ENCODE peak calls at places on chromosomes 11 and 22, in six cellular contexts. R, L, M, T, I and Y are unnamed samples.

GRCh38 chr11:57491371-57492061 is 24.0 kb downstream of the SLC43A1 start:
- DNase-seq in R (no peak), L (no peak), M (no peak), T (peak; percentile 43), I (no peak), Y (no peak)

GRCh38 chr11:36447947-36448346 is 62.1 kb downstream of the TRAF6 start:
- DNase-seq in R (no peak), L (peak; percentile 98), M (no peak), T (peak; percentile 55), I (no peak), Y (peak; percentile 68)

GRCh38 chr11:86923993-86924766 is 31.0 kb downstream of the FZD4 start:
- DNase-seq in R (no peak), L (no peak), M (no peak), T (no peak), I (no peak), Y (no peak)

GRCh38 chr11:96215826-96216225 is 127.2 kb downstream of the MAML2 start:
- DNase-seq in R (no peak), L (no peak), M (no peak), T (no peak), I (no peak), Y (no peak)

GRCh38 chr22:29040385-29041275 is 21.0 kb downstream of the C22orf31 start:
- DNase-seq in R (peak; percentile 77), L (peak; percentile 70), M (peak; percentile 61), T (peak; percentile 78), I (peak; percentile 93), Y (peak; percentile 73)

GRCh38 chr11:130217133-130217631 is 57.6 kb downstream of the ST14 start:
- DNase-seq in R (no peak), L (no peak), M (no peak), T (no peak), I (no peak), Y (peak; percentile 31)

GRCh38 chr11:72828081-72828567 is 13.9 kb downstream of the ATG16L2 start:
- DNase-seq in R (no peak), L (no peak), M (peak; percentile 29), T (no peak), I (peak; percentile 44), Y (no peak)

GRCh38 chr11:99015634-99016454 is 4.9 kb upstream of the CNTN5 start:
- DNase-seq in R (peak; percentile 34), L (peak; percentile 50), M (no peak), T (peak; percentile 49), I (peak; percentile 51), Y (no peak)

GRCh38 chr11:12692238-12693074 is 18.2 kb downstream of the TEAD1 start:
- DNase-seq in R (peak; percentile 82), L (no peak), M (peak; percentile 93), T (peak; percentile 94), I (peak; percentile 95), Y (no peak)

GRCh38 chr11:111063711-111064110 is 181.8 kb upstream of the POU2AF2 start:
- DNase-seq in R (no peak), L (no peak), M (no peak), T (peak; percentile 23), I (peak; percentile 42), Y (no peak)

GRCh38 chr11:19779740-19780139 is 67.1 kb downstream of the NAV2 start:
- DNase-seq in R (no peak), L (peak; percentile 60), M (no peak), T (no peak), I (no peak), Y (no peak)

GRCh38 chr11:75879737-75880136 is 64.7 kb downstream of the UVRAG start:
- DNase-seq in R (no peak), L (no peak), M (no peak), T (no peak), I (no peak), Y (no peak)

GRCh38 chr11:57474017-57474750 is 13.9 kb downstream of the RTN4RL2 start:
- DNase-seq in R (no peak), L (no peak), M (no peak), T (no peak), I (peak; percentile 7), Y (no peak)

GRCh38 chr11:47617417-47617809 is 23.2 kb upstream of the C1QTNF4 start:
- DNase-seq in R (no peak), L (no peak), M (no peak), T (peak; percentile 25), I (peak; percentile 85), Y (no peak)

GRCh38 chr11:87583931-87584330 is 546.2 kb downstream of the TMEM135 start:
- DNase-seq in R (no peak), L (no peak), M (no peak), T (peak; percentile 52), I (no peak), Y (no peak)

GRCh38 chr11:29061452-29061851 is 953.3 kb downstream of the METTL15 start:
- DNase-seq in R (no peak), L (no peak), M (no peak), T (no peak), I (no peak), Y (no peak)

GRCh38 chr11:1742371-1742770 is 8.0 kb downstream of the IFITM10 start:
- DNase-seq in R (no peak), L (no peak), M (no peak), T (no peak), I (no peak), Y (no peak)

GRCh38 chr22:46373166-46373565 is 37.7 kb downstream of the TRMU start:
- DNase-seq in R (no peak), L (no peak), M (no peak), T (no peak), I (no peak), Y (no peak)

GRCh38 chr11:12094872-12095800 is 15.3 kb upstream of the MICAL2 start:
- DNase-seq in R (no peak), L (no peak), M (no peak), T (no peak), I (no peak), Y (no peak)

GRCh38 chr11:537622-538430 is 499 bp downstream of the LRRC56 start:
- DNase-seq in R (no peak), L (no peak), M (peak; percentile 31), T (no peak), I (no peak), Y (no peak)

GRCh38 chr11:106137061-106137460 is 59.6 kb downstream of the AASDHPPT start:
- DNase-seq in R (no peak), L (peak; percentile 43), M (no peak), T (peak; percentile 13), I (no peak), Y (no peak)

GRCh38 chr22:30245985-30246901 is at the start of gene LIF:
- DNase-seq in R (no peak), L (no peak), M (no peak), T (peak; percentile 38), I (peak; percentile 86), Y (peak; percentile 55)

GRCh38 chr11:102256251-102256650 is 61.0 kb upstream of the BIRC3 start:
- DNase-seq in R (no peak), L (no peak), M (no peak), T (peak; percentile 95), I (peak; percentile 79), Y (no peak)

GRCh38 chr11:5891216-5891800 is 1.7 kb upstream of the OR52E5 start:
- DNase-seq in R (no peak), L (no peak), M (no peak), T (peak; percentile 13), I (peak; percentile 6), Y (no peak)
- TF ChIP-seq CTCF in R (no peak), L (peak; percentile 60), M (no peak), T (peak; percentile 34), I (peak; percentile 44), Y (peak; percentile 67)

GRCh38 chr11:109040303-109040702 is 375.4 kb downstream of the DDX10 start:
- DNase-seq in R (no peak), L (no peak), M (no peak), T (no peak), I (no peak), Y (no peak)
- TF ChIP-seq CTCF in R (no peak), L (peak; percentile 54), M (no peak), T (no peak), I (no peak), Y (no peak)

GRCh38 chr22:19473578-19473977 is 5.4 kb downstream of the UFD1 start:
- DNase-seq in R (no peak), L (no peak), M (no peak), T (peak; percentile 51), I (no peak), Y (no peak)
- TF ChIP-seq CTCF in R (no peak), L (no peak), M (no peak), T (no peak), I (no peak), Y (no peak)

DNA sequence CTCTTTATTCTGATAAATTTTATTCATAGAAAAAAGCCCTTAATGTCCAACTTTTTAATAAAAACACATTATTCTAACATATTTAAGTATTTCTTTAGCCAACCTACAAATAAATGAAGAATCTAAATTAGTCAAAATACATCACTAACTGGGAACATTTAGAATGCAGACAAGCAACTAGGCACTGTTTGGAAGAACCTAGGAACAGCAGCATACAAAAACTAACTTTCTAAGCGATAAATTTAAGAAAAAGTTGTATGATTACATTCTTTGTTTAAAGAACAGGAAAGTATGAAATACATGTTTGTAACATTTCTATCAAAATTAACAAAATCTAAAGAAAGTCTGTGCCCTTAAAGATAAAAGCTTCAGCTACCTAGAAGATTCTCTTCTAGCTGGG is 35.3 kb downstream of the PI4KA start:
- DNase-seq in R (no peak), L (no peak), M (no peak), T (no peak), I (no peak), Y (no peak)
- TF ChIP-seq CTCF in R (no peak), L (no peak), M (no peak), T (no peak), I (no peak), Y (no peak)

GRCh38 chr22:48942698-48943566 is 884.7 kb downstream of the BRD1 start:
- DNase-seq in R (no peak), L (no peak), M (no peak), T (no peak), I (no peak), Y (no peak)

GRCh38 chr22:48943567-48944432 is 883.9 kb downstream of the BRD1 start:
- DNase-seq in R (no peak), L (no peak), M (no peak), T (no peak), I (no peak), Y (peak; percentile 48)

GRCh38 chr22:48940266-48940987 is 887.2 kb downstream of the BRD1 start:
- DNase-seq in R (no peak), L (no peak), M (no peak), T (no peak), I (no peak), Y (peak; percentile 27)

GRCh38 chr22:48940988-48941902 is 886.4 kb downstream of the BRD1 start:
- DNase-seq in R (no peak), L (no peak), M (no peak), T (no peak), I (no peak), Y (no peak)

DNA sequence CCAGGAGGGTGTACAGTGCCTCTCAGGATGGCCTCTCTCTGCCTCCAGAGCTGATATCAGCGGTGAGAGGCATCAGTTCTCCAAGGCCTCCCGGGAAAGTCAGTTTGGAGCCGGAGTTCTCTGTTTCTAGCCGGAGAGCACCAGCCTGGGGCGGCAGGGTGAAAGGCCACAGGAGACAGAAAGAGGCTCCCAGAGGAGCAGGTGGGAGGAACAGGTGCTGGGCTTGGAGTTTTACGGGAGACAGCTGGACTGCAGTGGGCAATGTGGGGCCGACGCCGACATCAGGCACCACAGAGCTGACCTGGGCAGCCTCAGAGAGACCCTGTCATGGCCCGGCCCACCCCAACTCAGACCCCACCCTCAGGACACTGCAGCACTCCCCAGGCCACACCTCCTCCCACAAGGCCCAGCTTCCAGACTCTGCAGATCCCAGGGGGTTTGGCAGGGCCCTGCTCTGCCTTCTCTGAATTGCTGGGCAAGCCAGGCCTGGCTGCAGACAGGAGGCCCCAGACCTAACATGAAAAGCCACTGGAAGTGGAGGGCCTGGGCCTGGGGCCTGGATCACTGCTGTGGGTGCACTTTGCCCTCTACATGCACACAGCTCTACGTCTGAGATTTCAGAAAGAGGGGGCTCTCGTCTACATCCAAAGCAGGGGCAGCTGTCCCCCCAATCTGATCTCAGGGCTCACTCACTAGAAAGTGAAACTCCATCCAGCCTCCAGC is 885.6 kb downstream of the BRD1 start:
- DNase-seq in R (no peak), L (no peak), M (no peak), T (no peak), I (no peak), Y (peak; percentile 7)
- TF ChIP-seq CTCF in R (no peak), L (no peak), M (no peak), T (no peak), I (no peak), Y (no peak)